ENCODE peak calls at places on chromosome 17, in four cellular contexts. N is K562, O is H1, B is GM12878. I is an unnamed sample.
A peak's percentile ranks its signal among the peaks of the same experiment; 100 is the strongest.

GRCh38 chr17:74213897-74214386 is 571 bp downstream of the TTYH2 start:
- DNase-seq in N (no peak), O (no peak), B (no peak), I (no peak)

GRCh38 chr17:78279360-78279990 is 48.0 kb downstream of the TMEM235 start:
- DNase-seq in N (no peak), O (no peak), B (no peak), I (no peak)

GRCh38 chr17:301681-302299 is 50.8 kb downstream of the RPH3AL start:
- DNase-seq in N (no peak), O (no peak), B (no peak), I (no peak)

GRCh38 chr17:48011405-48012150 is 26.0 kb downstream of the COPZ2 start:
- DNase-seq in N (peak; percentile 77), O (no peak), B (no peak), I (peak; percentile 38)

GRCh38 chr17:52030096-52030495 is 128.4 kb downstream of the CA10 start:
- DNase-seq in N (no peak), O (no peak), B (no peak), I (no peak)

GRCh38 chr17:68612228-68612922 is 11.2 kb upstream of the FAM20A start:
- DNase-seq in N (no peak), O (no peak), B (no peak), I (no peak)

GRCh38 chr17:48293319-48294192 is 136.5 kb downstream of the SKAP1 start:
- DNase-seq in N (no peak), O (no peak), B (no peak), I (no peak)

GRCh38 chr17:76383645-76384221 is 676 bp upstream of the SPHK1 start:
- DNase-seq in N (peak; percentile 75), O (no peak), B (no peak), I (peak; percentile 63)

GRCh38 chr17:11330871-11331270 is 89.9 kb downstream of the SHISA6 start:
- DNase-seq in N (no peak), O (peak; percentile 44), B (no peak), I (no peak)

GRCh38 chr17:82962163-82962720 is 117.2 kb upstream of the METRNL start:
- DNase-seq in N (no peak), O (no peak), B (no peak), I (no peak)

GRCh38 chr17:60107526-60108257 is 29.0 kb upstream of the HEATR6 start:
- DNase-seq in N (peak; percentile 4), O (no peak), B (no peak), I (no peak)

GRCh38 chr17:60109161-60109560 is 30.4 kb upstream of the HEATR6 start:
- DNase-seq in N (peak; percentile 0), O (no peak), B (no peak), I (no peak)

GRCh38 chr17:60103957-60104356 is 25.2 kb upstream of the HEATR6 start:
- DNase-seq in N (no peak), O (no peak), B (no peak), I (no peak)

GRCh38 chr17:60108712-60109111 is 30.0 kb upstream of the HEATR6 start:
- DNase-seq in N (peak; percentile 0), O (no peak), B (no peak), I (no peak)

GRCh38 chr17:60106377-60107059 is 27.8 kb upstream of the HEATR6 start:
- DNase-seq in N (peak; percentile 13), O (no peak), B (no peak), I (no peak)
- TF ChIP-seq ATF2 in N (no peak), O (no peak), B (no peak), I (no peak)

GRCh38 chr17:3803308-3803640 is 2.3 kb upstream of the ITGAE start:
- DNase-seq in N (no peak), O (no peak), B (no peak), I (no peak)
- H3K4me2 ChIP-seq in N (no peak overlapping the region), O (no peak overlapping the region), B (no peak overlapping the region), I (peak overlapping the region; percentile 74)

DNA sequence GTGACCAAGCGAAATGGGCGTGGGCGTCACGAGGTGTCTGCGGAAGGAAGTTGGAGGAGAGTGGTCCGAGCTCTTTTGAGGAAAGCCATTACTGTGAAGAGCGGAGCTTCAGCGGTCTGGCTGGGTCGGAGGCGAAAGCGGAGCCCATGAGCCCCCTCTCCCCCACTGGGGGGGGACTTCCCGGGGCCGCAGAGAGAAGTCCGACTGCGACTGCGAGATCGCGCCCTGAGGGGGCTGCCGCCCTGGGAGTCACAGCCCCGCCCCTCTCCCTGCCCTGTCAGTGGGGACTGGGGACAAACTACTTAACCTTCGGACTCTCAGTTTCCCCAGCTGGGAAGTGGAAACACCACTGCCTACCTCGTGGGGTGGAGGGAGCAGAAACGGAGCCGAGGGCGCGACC is 20.0 kb upstream of the ARL4D start:
- DNase-seq in N (no peak), O (no peak), B (no peak), I (no peak)
- TF ChIP-seq ATF2 in N (no peak), O (no peak), B (no peak), I (no peak)

GRCh38 chr17:79811888-79812205 is 15.0 kb upstream of the CBX8 start:
- DNase-seq in N (no peak), O (no peak), B (no peak), I (no peak)

GRCh38 chr17:79811036-79811887 is 14.4 kb upstream of the CBX8 start:
- DNase-seq in N (peak; percentile 80), O (no peak), B (no peak), I (peak; percentile 64)

GRCh38 chr17:79813826-79814623 is 17.1 kb upstream of the CBX8 start:
- DNase-seq in N (no peak), O (no peak), B (no peak), I (no peak)

GRCh38 chr17:79812969-79813825 is 16.3 kb upstream of the CBX8 start:
- DNase-seq in N (peak; percentile 68), O (no peak), B (no peak), I (no peak)

GRCh38 chr17:79812206-79812968 is 15.5 kb upstream of the CBX8 start:
- DNase-seq in N (no peak), O (no peak), B (no peak), I (no peak)
- H3K4me2 ChIP-seq in N (peak overlapping the region; percentile 48), O (peak overlapping the region; percentile 69), B (peak overlapping the region; percentile 33), I (peak overlapping the region; percentile 86)

DNA sequence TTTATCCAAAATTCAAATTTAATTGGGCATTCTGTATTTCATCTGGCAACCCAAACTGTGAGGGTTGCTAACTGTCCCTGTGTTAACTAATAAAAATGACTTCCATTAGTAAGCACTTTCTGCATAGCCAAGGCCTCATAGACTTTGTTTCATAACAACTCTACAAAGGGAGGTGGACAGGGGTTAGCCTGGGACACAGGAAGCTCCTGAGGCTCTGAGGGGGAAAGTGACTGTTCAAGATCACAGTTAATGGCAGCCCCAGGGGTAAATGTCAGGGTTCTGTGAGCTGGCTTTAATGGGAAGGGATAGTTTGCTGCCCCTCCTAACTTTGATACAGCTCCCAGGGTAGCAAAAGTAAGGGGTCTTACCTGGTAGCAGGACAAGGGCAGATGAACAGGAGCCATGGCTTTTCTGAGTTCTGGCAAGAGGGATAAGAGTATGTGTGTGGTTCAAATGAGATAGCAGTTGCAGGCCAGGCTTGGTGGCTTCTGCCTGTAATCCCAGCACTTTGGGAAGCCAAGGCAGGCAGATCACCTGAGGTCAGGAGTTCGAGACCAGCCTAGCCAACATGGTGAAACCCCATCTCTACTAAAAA is 2.2 kb downstream of the HEATR9 start:
- DNase-seq in N (no peak), O (no peak), B (no peak), I (peak; percentile 14)
- TF ChIP-seq ATF2 in N (no peak), O (no peak), B (no peak), I (no peak)

DNA sequence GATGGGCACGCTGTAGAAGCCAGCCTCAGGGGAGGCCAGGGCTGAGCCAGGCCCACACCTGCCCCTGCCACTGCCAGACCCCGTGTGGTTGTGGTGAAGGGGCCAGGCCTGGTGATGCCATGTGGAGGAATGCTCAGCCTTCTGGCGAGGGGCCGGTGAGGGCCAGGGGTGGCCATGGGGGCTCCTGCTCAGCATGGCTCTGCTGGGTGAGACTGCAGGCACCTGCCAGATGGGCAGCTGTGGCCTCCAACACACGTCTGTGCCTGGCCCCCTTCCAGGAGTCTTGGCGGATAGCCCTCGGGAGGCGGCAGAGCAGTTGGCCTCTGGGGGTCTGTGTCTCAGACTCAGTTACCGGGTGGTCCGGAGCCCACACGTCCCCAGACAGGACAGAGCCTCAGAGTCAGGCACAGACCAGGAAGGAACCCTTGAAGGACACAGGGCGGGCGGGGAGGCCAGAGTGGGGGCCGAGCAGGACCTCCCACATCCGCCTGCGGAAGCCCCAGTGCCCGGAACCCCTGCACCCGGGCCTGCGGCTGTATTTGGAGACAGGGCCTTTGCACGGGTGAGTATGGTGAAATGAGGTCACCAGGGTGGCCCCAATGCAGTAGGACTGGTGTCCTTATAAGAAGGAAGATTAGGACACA is 22.5 kb upstream of the CHMP6 start:
- DNase-seq in N (no peak), O (no peak), B (no peak), I (no peak)
- H3K4me2 ChIP-seq in N (no peak overlapping the region), O (no peak overlapping the region), B (no peak overlapping the region), I (peak overlapping the region; percentile 73)

DNA sequence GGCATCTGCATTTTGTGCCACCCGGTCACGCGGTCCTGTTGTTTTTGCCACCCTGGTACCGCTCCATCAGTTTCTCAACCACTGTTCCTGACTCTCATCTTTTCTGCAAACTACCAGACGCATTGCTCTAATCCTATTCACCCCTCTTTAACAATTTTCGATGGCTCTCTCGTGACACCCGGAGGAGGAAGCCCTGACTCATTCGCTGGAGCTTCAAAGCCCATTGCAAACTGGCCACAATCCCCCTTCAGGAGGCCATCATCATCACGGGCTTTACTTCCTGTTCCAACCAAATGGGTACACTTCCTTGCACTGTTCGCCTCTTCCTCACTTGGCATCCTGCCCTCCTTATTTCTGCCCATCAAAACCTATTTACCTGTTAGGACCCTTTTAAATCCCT is 155.3 kb downstream of the RGS9 start:
- DNase-seq in N (no peak), O (no peak), B (no peak), I (no peak)
- TF ChIP-seq ATF2 in N (no peak), O (no peak), B (no peak), I (no peak)

I was measured in HepG2.